ENCODE peak calls at places on chromosomes 4 and X, in seven cellular contexts. X is astrocyte; R is fibroblast of pulmonary artery; W is cardiac fibroblast; T is AG09309; S is CD8-positive, alpha-beta T cell; M is tibial nerve. D is an unnamed sample.

GRCh38 chr4:127533028-127533700 is 99.6 kb upstream of the INTU start:
- DNase-seq in X (no peak), R (peak), W (peak), T (no peak), S (no peak), M (peak), D (peak)

GRCh38 chr4:173399016-173399415 is at the start of gene SCRG1:
- DNase-seq in X (no peak), R (no peak), W (peak), T (no peak), S (no peak), M (no peak), D (no peak)

GRCh38 chr4:17448689-17449088 is 63.2 kb downstream of the QDPR start:
- DNase-seq in X (peak), R (peak), W (peak), T (no peak), S (no peak), M (no peak), D (no peak)

GRCh38 chr4:125515016-125515415 is 200.3 kb downstream of the FAT4 start:
- DNase-seq in X (peak), R (no peak), W (no peak), T (no peak), S (no peak), M (no peak), D (no peak)

GRCh38 chr4:121155893-121156292 is 8.2 kb downstream of the TNIP3 start:
- DNase-seq in X (peak), R (peak), W (peak), T (peak), S (no peak), M (no peak), D (no peak)

GRCh38 chrX:133482345-133483041 is 67.2 kb upstream of the GPC4 start:
- DNase-seq in X (peak), R (no peak), W (peak), T (no peak), S (no peak), M (no peak), D (no peak)

GRCh38 chr4:71287305-71287704 is 51.5 kb upstream of the SLC4A4 start:
- DNase-seq in X (no peak), R (no peak), W (no peak), T (no peak), S (no peak), M (no peak), D (no peak)

GRCh38 chr4:87805971-87806370 is 6.6 kb downstream of the IBSP start:
- DNase-seq in X (no peak), R (peak), W (peak), T (no peak), S (no peak), M (no peak), D (no peak)

GRCh38 chrX:68934922-68935321 is 106.1 kb downstream of the EFNB1 start:
- DNase-seq in X (no peak), R (no peak), W (no peak), T (no peak), S (no peak), M (no peak), D (no peak)

GRCh38 chr4:74663631-74664030 is 130.7 kb downstream of the BTC start:
- DNase-seq in X (no peak), R (no peak), W (no peak), T (no peak), S (no peak), M (no peak), D (no peak)

GRCh38 chr4:31088600-31089230 is 368.5 kb downstream of the PCDH7 start:
- DNase-seq in X (peak), R (peak), W (peak), T (no peak), S (no peak), M (no peak), D (no peak)

GRCh38 chrX:40065291-40066046 is 32.3 kb downstream of the BCOR start:
- DNase-seq in X (no peak), R (no peak), W (no peak), T (no peak), S (no peak), M (no peak), D (no peak)

GRCh38 chr4:54495091-54495490 is 162.7 kb upstream of the KIT start:
- DNase-seq in X (no peak), R (no peak), W (no peak), T (no peak), S (no peak), M (no peak), D (no peak)

GRCh38 chr4:74896595-74896994 is 36.3 kb upstream of the PARM1 start:
- DNase-seq in X (no peak), R (no peak), W (no peak), T (no peak), S (no peak), M (no peak), D (no peak)

GRCh38 chr4:30718889-30719252 is 1.3 kb upstream of the PCDH7 start:
- DNase-seq in X (peak), R (peak), W (peak), T (no peak), S (no peak), M (no peak), D (peak)

GRCh38 chr4:158970786-158971185 is 132.1 kb upstream of the RAPGEF2 start:
- DNase-seq in X (peak), R (no peak), W (no peak), T (no peak), S (no peak), M (no peak), D (no peak)

GRCh38 chr4:138562544-138562961 is 320.4 kb upstream of the SLC7A11 start:
- DNase-seq in X (peak), R (peak), W (peak), T (peak), S (no peak), M (no peak), D (no peak)

GRCh38 chrX:55524487-55524886 is 34.8 kb upstream of the USP51 start:
- DNase-seq in X (no peak), R (peak), W (peak), T (no peak), S (no peak), M (no peak), D (no peak)

GRCh38 chr4:169121920-169122319 is 111.9 kb upstream of the CBR4 start:
- DNase-seq in X (no peak), R (no peak), W (no peak), T (no peak), S (no peak), M (no peak), D (no peak)

GRCh38 chr4:105620640-105621323 is 68.4 kb downstream of the ARHGEF38 start:
- DNase-seq in X (peak), R (peak), W (peak), T (no peak), S (no peak), M (no peak), D (peak)

GRCh38 chrX:130637591-130637990 is 235.8 kb downstream of the RBMX2 start:
- DNase-seq in X (peak), R (peak), W (peak), T (peak), S (no peak), M (no peak), D (no peak)

GRCh38 chr4:82555279-82555678 is 6.5 kb downstream of the TMEM150C start:
- DNase-seq in X (no peak), R (peak), W (no peak), T (no peak), S (no peak), M (no peak), D (no peak)

GRCh38 chr4:39043058-39043696 is 11.0 kb upstream of the TMEM156 start:
- DNase-seq in X (peak), R (peak), W (peak), T (no peak), S (no peak), M (no peak), D (no peak)

GRCh38 chr4:75821216-75821615 is 81.0 kb downstream of the PPEF2 start:
- DNase-seq in X (no peak), R (no peak), W (no peak), T (no peak), S (no peak), M (no peak), D (no peak)

GRCh38 chr4:20603671-20604313 is 96.5 kb upstream of the PACRGL start:
- DNase-seq in X (peak), R (peak), W (peak), T (peak), S (no peak), M (no peak), D (no peak)

GRCh38 chr4:169757575-169758184 is at the start of gene HPF1:
- DNase-seq in X (peak), R (peak), W (peak), T (peak), S (peak), M (peak), D (peak)

GRCh38 chr4:153579410-153579809 is 104.7 kb upstream of the TLR2 start:
- DNase-seq in X (no peak), R (no peak), W (no peak), T (no peak), S (no peak), M (no peak), D (peak)

GRCh38 chr4:184805462-184806245 is 20.1 kb downstream of the ACSL1 start:
- DNase-seq in X (no peak), R (no peak), W (peak), T (no peak), S (no peak), M (peak), D (peak)

GRCh38 chr4:149751174-149751573 is 64.5 kb downstream of the IQCM start:
- DNase-seq in X (no peak), R (no peak), W (no peak), T (no peak), S (no peak), M (no peak), D (no peak)

GRCh38 chrX:108020631-108021030 is 24.2 kb upstream of the VSIG1 start:
- DNase-seq in X (no peak), R (peak), W (peak), T (no peak), S (no peak), M (no peak), D (no peak)

GRCh38 chrX:74178536-74178935 is 125.4 kb upstream of the ZCCHC13 start:
- DNase-seq in X (no peak), R (no peak), W (no peak), T (no peak), S (no peak), M (no peak), D (peak)

GRCh38 chrX:74180716-74181115 is 123.3 kb upstream of the ZCCHC13 start:
- DNase-seq in X (no peak), R (no peak), W (no peak), T (no peak), S (no peak), M (no peak), D (no peak)

GRCh38 chrX:74179071-74179470 is 124.9 kb upstream of the ZCCHC13 start:
- DNase-seq in X (peak), R (peak), W (peak), T (peak), S (no peak), M (no peak), D (no peak)

GRCh38 chrX:74179499-74179898 is 124.5 kb upstream of the ZCCHC13 start:
- DNase-seq in X (no peak), R (no peak), W (no peak), T (no peak), S (no peak), M (no peak), D (no peak)

DNA sequence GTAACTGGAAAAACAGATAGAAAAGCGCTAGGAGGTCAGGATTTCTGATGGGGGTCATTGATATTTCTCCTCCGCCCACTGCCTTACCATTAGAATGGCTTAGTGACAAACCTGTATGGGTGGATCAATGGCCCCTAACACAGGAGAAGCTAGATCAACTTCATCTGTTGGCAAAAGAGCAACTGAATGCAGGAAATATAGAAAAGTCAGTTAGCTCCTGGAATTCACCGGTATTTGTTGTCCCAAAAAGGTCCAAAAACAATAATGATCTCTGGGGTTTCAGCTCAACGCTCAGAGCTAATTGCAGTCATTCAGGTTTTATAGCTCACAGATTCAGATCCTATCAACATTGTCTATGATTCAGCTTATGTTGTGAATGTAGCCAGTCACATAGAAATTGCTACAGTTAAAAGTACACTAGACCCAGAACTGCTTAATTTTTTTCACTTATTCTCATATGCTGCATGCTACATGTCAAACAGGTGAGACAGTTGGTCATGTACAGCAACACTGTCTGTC is 124.0 kb upstream of the ZCCHC13 start:
- DNase-seq in X (no peak), R (no peak), W (no peak), T (no peak), S (no peak), M (no peak), D (no peak)
- TF ChIP-seq CTCF in X (no peak), R (no peak), W (no peak), T (no peak), S (no peak), M (no peak), D (no peak)

DNA sequence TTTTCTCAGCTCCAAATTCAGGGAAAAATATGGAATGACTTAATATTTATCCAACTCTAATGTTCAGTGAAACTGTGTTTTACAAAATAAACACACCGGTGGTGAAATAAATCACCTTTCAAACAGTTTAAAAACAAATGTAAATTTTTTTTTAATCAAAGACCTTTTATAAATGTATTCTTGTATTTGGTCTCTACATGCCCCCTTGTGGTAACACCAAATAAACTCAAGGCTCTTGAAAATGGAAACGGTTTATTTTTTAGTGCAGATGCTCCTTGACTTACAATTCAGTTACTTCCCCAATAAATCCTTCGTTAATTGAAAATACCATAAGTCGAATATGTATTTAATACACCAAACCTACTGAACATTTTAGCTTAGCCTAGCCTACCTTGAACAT is 45.9 kb upstream of the ITM2A start:
- DNase-seq in X (no peak), R (peak), W (peak), T (no peak), S (no peak), M (no peak), D (no peak)
- H3K4me3 ChIP-seq in X (no peak), R (peak), W (peak), T (no peak), S (peak), M (no peak), D (no peak)

GRCh38 chr4:2761035-2761923 is 5.1 kb upstream of the TNIP2 start:
- DNase-seq in X (no peak), R (peak), W (no peak), T (no peak), S (no peak), M (no peak), D (peak)
- TF ChIP-seq CTCF in X (no peak), R (peak), W (peak), T (no peak), S (no peak), M (no peak), D (no peak)

GRCh38 chr4:8009710-8010534 is 70.3 kb upstream of the AFAP1 start:
- DNase-seq in X (no peak), R (no peak), W (no peak), T (no peak), S (no peak), M (no peak), D (peak)
- H3K4me3 ChIP-seq in X (no peak), R (no peak), W (no peak), T (no peak), S (no peak), M (no peak), D (no peak)

GRCh38 chrX:36898301-36898700 is 109.9 kb upstream of the FAM47C start:
- DNase-seq in X (no peak), R (peak), W (peak), T (no peak), S (no peak), M (no peak), D (no peak)
- TF ChIP-seq CTCF in X (peak), R (peak), W (peak), T (peak), S (no peak), M (peak), D (no peak)

D was measured in thyroid gland.